ENCODE peak calls at places on chromosomes 12 and 14, in seven cellular contexts. P is A549, T is GM12878, U is SK-N-SH, Q is K562, M is H1, B is HepG2. K is an unnamed sample.

GRCh38 chr14:30610719-30611388 is 11.3 kb upstream of the SCFD1 start:
- DNase-seq in M (no peak), B (peak), P (peak), T (no peak), Q (peak), U (peak), K (peak)

GRCh38 chr14:75141967-75142366 is 15.1 kb upstream of the NEK9 start:
- DNase-seq in U (peak), Q (no peak), P (no peak), M (no peak), T (no peak), B (peak), K (no peak)

GRCh38 chr14:73810478-73811163 is 41.0 kb upstream of the PTGR2 start:
- DNase-seq in M (no peak), U (no peak), Q (no peak), P (no peak), B (no peak), T (no peak), K (no peak)

GRCh38 chr12:109771746-109772621 is 58.4 kb downstream of the FAM222A start:
- DNase-seq in T (no peak), Q (no peak), B (no peak), U (peak), M (peak), P (no peak), K (no peak)

GRCh38 chr12:82412246-82412645 is 53.9 kb downstream of the METTL25 start:
- DNase-seq in M (no peak), T (no peak), Q (no peak), U (no peak), B (no peak), P (no peak), K (no peak)

GRCh38 chr12:10607885-10608458 is 5.4 kb downstream of the MAGOHB start:
- DNase-seq in M (no peak), Q (peak), P (no peak), U (peak), T (no peak), B (no peak), K (no peak)

GRCh38 chr14:25381498-25381897 is 331.6 kb upstream of the STXBP6 start:
- DNase-seq in T (no peak), B (peak), Q (peak), P (no peak), M (no peak), U (peak), K (no peak)

GRCh38 chr12:3453947-3454675 is 36.9 kb upstream of the PRMT8 start:
- DNase-seq in B (no peak), T (no peak), Q (no peak), P (peak), M (no peak), U (no peak), K (peak)

GRCh38 chr12:108671110-108671509 is 37.4 kb upstream of the SELPLG start:
- DNase-seq in T (no peak), U (no peak), M (no peak), P (no peak), Q (peak), B (no peak), K (no peak)

GRCh38 chr14:104975481-104976197 is 2.5 kb downstream of the AHNAK2 start:
- DNase-seq in P (no peak), M (no peak), T (no peak), U (peak), B (no peak), Q (no peak), K (no peak)

DNA sequence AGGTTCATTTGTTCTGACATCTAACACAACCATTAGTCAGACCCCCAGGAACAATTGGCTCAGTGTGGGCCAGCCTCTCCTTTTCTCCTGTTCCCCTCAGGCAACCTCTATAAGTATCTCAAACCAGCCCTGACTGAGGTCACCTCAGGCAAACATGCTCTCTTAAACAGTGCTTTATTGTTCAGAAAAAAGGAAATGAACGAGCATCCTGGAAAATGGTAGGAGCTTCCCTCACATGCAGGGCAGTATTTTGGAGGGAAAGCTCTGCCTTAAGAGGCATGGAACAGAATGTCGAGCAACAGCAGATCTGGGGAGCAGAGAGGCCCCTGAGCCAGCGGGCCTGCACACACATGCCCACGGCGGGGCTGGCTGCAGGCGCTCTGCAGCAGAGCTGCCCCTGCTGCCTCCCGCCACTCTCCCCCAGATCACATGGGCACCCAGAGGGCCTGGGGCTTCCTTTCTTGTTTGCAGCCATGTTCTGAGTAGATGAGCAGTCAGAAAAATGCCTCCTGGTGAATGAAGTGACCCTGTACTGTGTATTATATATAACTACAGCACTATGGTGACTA is 42.0 kb downstream of the MOK start:
- DNase-seq in U (peak), T (no peak), M (peak), P (peak), Q (no peak), B (peak), K (peak)
- TF ChIP-seq MAX in U (peak), T (no peak), M (peak), P (peak), Q (no peak), B (peak), K (peak)

GRCh38 chr12:112112423-112113132 is 4.0 kb upstream of the NAA25 start:
- DNase-seq in B (no peak), P (peak), Q (no peak), U (no peak), T (no peak), M (no peak), K (peak)
- TF ChIP-seq RAD21 in B (no peak), P (no peak), Q (no peak), U (no peak), T (no peak), M (no peak), K (no peak)

GRCh38 chr14:21300892-21301291 is 21.0 kb downstream of the RPGRIP1 start:
- DNase-seq in P (no peak), M (peak), T (no peak), B (no peak), Q (no peak), U (peak), K (no peak)
- TF ChIP-seq MAX in P (no peak), M (peak), T (no peak), B (no peak), Q (no peak), U (no peak), K (no peak)

GRCh38 chr12:5187136-5187535 is 143.5 kb downstream of the KCNA5 start:
- DNase-seq in U (no peak), B (no peak), P (no peak), Q (no peak), M (no peak), T (no peak), K (no peak)
- TF ChIP-seq RAD21 in U (no peak), B (no peak), P (no peak), Q (no peak), M (no peak), T (no peak), K (no peak)

DNA sequence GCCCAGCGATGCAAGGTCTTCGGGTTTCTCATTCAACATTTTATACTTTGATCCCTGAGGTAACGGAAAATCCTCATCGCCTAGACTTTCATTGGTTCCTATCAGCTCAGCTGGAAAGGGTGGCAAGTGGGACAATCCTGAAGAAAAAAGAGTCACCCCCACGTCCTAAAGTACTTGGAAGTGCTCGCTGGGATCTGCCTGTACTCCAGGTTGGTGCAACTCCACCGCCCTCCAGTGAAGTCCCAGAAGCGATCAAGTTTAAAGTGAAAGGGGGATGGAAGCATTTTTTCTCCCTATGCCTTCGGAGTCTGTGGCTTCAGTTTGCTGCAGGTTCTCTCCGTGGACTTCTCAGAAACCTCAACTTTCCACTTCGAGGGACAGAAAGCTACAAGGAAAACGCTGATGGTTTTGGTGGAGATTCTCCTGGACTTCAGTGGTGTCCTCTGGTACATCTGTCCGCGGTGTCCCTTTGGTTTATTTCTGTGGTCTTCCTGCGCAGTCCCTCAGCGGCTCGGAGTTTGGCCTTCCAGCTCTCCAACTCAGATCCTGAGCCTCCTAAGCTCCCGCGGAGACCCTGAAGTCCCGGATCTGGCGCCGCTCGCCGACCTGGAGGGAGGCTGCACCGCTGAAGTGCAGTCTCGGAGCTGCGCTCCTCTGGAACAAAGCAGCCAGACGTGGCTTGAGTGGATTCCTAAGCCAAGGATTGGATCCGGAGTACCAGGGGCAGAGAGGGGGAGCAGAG is 1.7 kb upstream of the LRFN5 start:
- DNase-seq in P (no peak), T (no peak), M (no peak), U (no peak), B (no peak), Q (peak), K (no peak)
- TF ChIP-seq MAX in P (no peak), T (no peak), M (no peak), U (no peak), B (no peak), Q (no peak), K (no peak)

K was measured in HCT116.